ENCODE peak calls at places on chromosomes 3 and 15, in four cellular contexts. One of them, this sample, is unnamed.

GRCh38 chr3:119336823-119337222 is 42.6 kb downstream of the ARHGAP31 start:
- DNase-seq in left cardiac atrium: no peak
- DNase-seq in mesenchymal stem cell: no peak
- DNase-seq in body of pancreas: no peak
- DNase-seq in this sample: no peak

GRCh38 chr15:89278307-89278706 is 34.5 kb downstream of the FANCI start:
- DNase-seq in left cardiac atrium: no peak
- DNase-seq in mesenchymal stem cell: no peak
- DNase-seq in body of pancreas: no peak
- DNase-seq in this sample: no peak

GRCh38 chr3:82000773-82001172 is 239.3 kb upstream of the GBE1 start:
- DNase-seq in left cardiac atrium: no peak
- DNase-seq in mesenchymal stem cell: no peak
- DNase-seq in body of pancreas: peak; percentile 84
- DNase-seq in this sample: no peak

GRCh38 chr3:30728143-30728542 is 121.7 kb downstream of the TGFBR2 start:
- DNase-seq in left cardiac atrium: no peak
- DNase-seq in mesenchymal stem cell: no peak
- DNase-seq in body of pancreas: no peak
- DNase-seq in this sample: no peak

GRCh38 chr3:122921791-122922651 is 105.5 kb downstream of the SEMA5B start:
- DNase-seq in left cardiac atrium: no peak
- DNase-seq in mesenchymal stem cell: no peak
- DNase-seq in body of pancreas: no peak
- DNase-seq in this sample: no peak

GRCh38 chr3:138862924-138863775 is 28.4 kb upstream of the PIK3CB start:
- DNase-seq in left cardiac atrium: peak; percentile 46
- DNase-seq in mesenchymal stem cell: peak; percentile 60
- DNase-seq in body of pancreas: peak; percentile 89
- DNase-seq in this sample: no peak

GRCh38 chr3:18295171-18295920 is 129.8 kb downstream of the SATB1 start:
- DNase-seq in left cardiac atrium: no peak
- DNase-seq in mesenchymal stem cell: no peak
- DNase-seq in body of pancreas: peak; percentile 52
- DNase-seq in this sample: no peak

GRCh38 chr3:140848675-140849074 is 93.0 kb upstream of the SLC25A36 start:
- DNase-seq in left cardiac atrium: no peak
- DNase-seq in mesenchymal stem cell: no peak
- DNase-seq in body of pancreas: no peak
- DNase-seq in this sample: no peak

GRCh38 chr3:89108154-89108553 is 733 bp downstream of the EPHA3 start:
- DNase-seq in left cardiac atrium: no peak
- DNase-seq in mesenchymal stem cell: no peak
- DNase-seq in body of pancreas: no peak
- DNase-seq in this sample: no peak

GRCh38 chr3:15861163-15861562 is 63.4 kb upstream of the ANKRD28 start:
- DNase-seq in left cardiac atrium: no peak
- DNase-seq in mesenchymal stem cell: peak; percentile 7
- DNase-seq in body of pancreas: no peak
- DNase-seq in this sample: no peak

GRCh38 chr3:194396897-194397756 is 1.9 kb downstream of the GP5 start:
- DNase-seq in left cardiac atrium: no peak
- DNase-seq in mesenchymal stem cell: peak; percentile 49
- DNase-seq in body of pancreas: no peak
- DNase-seq in this sample: no peak

GRCh38 chr15:69841046-69841828 is 256.5 kb downstream of the TLE3 start:
- DNase-seq in left cardiac atrium: no peak
- DNase-seq in mesenchymal stem cell: no peak
- DNase-seq in body of pancreas: no peak
- DNase-seq in this sample: no peak

GRCh38 chr3:123329636-123330340 is 119.1 kb downstream of the ADCY5 start:
- DNase-seq in left cardiac atrium: no peak
- DNase-seq in mesenchymal stem cell: no peak
- DNase-seq in body of pancreas: peak; percentile 68
- DNase-seq in this sample: no peak

This sample was measured in LNCaP clone FGC.